ENCODE peak calls at places on chromosome 1, in five cellular contexts. One of them, this sample, is unnamed.

GRCh38 chr1:218080818-218081217 is 204.3 kb upstream of the RRP15 start:
- DNase-seq in AG04450: no peak
- DNase-seq in BE2C: no peak
- DNase-seq in GM20000: no peak
- DNase-seq in stomach: no peak
- DNase-seq in this sample: no peak

GRCh38 chr1:91609571-91609970 is 108.9 kb downstream of the CDC7 start:
- DNase-seq in stomach: no peak
- DNase-seq in GM20000: no peak
- DNase-seq in BE2C: no peak
- DNase-seq in AG04450: peak
- DNase-seq in this sample: no peak

GRCh38 chr1:25710583-25711347 is 89.2 kb upstream of the SELENON start:
- DNase-seq in GM20000: no peak
- DNase-seq in BE2C: no peak
- DNase-seq in AG04450: no peak
- DNase-seq in stomach: no peak
- DNase-seq in this sample: no peak

GRCh38 chr1:239250353-239251035 is 135.9 kb upstream of the CHRM3 start:
- DNase-seq in BE2C: no peak
- DNase-seq in GM20000: no peak
- DNase-seq in stomach: peak
- DNase-seq in AG04450: no peak
- DNase-seq in this sample: no peak

GRCh38 chr1:6612641-6613360 is 730 bp upstream of the PHF13 start:
- DNase-seq in stomach: peak
- DNase-seq in AG04450: no peak
- DNase-seq in GM20000: no peak
- DNase-seq in BE2C: no peak
- DNase-seq in this sample: peak

GRCh38 chr1:12406218-12407021 is 176.6 kb downstream of the VPS13D start:
- DNase-seq in BE2C: no peak
- DNase-seq in stomach: no peak
- DNase-seq in AG04450: no peak
- DNase-seq in GM20000: no peak
- DNase-seq in this sample: no peak

GRCh38 chr1:8962812-8963669 is 17.4 kb downstream of the CA6 start:
- DNase-seq in GM20000: peak
- DNase-seq in stomach: peak
- DNase-seq in BE2C: peak
- DNase-seq in AG04450: no peak
- DNase-seq in this sample: peak

GRCh38 chr1:10856863-10857598 is 60.6 kb upstream of the CASZ1 start:
- DNase-seq in AG04450: no peak
- DNase-seq in GM20000: no peak
- DNase-seq in BE2C: no peak
- DNase-seq in stomach: no peak
- DNase-seq in this sample: no peak

GRCh38 chr1:240501115-240501514 is 110.8 kb downstream of the GREM2 start:
- DNase-seq in BE2C: no peak
- DNase-seq in AG04450: no peak
- DNase-seq in GM20000: no peak
- DNase-seq in stomach: no peak
- DNase-seq in this sample: no peak

GRCh38 chr1:51648180-51649109 is 31.6 kb downstream of the OSBPL9 start:
- DNase-seq in BE2C: peak
- DNase-seq in AG04450: peak
- DNase-seq in stomach: no peak
- DNase-seq in GM20000: peak
- DNase-seq in this sample: no peak

GRCh38 chr1:110185181-110185580 is 24.9 kb upstream of the KCNC4 start:
- DNase-seq in BE2C: no peak
- DNase-seq in AG04450: no peak
- DNase-seq in GM20000: no peak
- DNase-seq in stomach: no peak
- DNase-seq in this sample: no peak

DNA sequence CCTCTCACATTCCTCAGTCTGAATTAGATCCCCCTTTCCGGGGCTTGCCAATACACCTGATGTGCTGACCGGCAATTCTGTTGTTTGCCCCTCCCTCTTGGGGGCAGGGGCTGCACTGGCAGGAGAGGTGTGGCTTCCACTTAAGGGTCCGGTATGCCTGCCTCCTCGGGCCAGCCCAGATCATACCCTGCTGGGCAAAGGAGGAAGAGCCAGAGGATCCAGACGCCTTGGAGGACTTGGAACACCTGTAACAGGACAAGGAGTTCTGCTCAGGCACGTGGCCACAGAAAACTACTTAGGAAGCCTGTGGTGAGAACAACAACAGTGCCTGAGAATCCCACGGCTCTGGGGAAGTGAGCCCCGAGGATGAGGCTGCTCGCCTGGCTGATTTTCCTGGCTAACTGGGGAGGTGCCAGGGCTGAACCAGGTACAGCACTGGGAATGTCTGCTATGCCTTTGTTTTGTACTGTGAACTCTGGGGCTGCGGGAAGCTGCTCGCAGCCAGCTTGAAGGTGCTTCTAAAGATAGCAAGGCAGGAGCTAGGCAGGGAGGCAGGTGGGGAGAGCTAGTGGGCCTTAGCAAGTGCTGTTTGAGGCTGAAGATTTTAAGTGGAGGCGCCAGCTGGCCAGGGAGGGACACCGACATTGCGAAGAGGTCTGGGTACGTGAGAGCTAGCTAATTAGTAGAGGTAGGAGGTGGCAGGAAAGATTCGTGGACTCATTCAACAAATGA is at the start of gene SMPDL3B:
- DNase-seq in AG04450: no peak
- DNase-seq in BE2C: no peak
- DNase-seq in stomach: peak
- DNase-seq in GM20000: no peak
- DNase-seq in this sample: no peak
- TF ChIP-seq CTCF in AG04450: peak
- TF ChIP-seq CTCF in BE2C: no peak
- TF ChIP-seq CTCF in stomach: no peak
- TF ChIP-seq CTCF in GM20000: no peak
- TF ChIP-seq CTCF in this sample: no peak

GRCh38 chr1:117712598-117712997 is 106.8 kb downstream of the TENT5C start:
- DNase-seq in stomach: no peak
- DNase-seq in GM20000: no peak
- DNase-seq in BE2C: no peak
- DNase-seq in AG04450: no peak
- DNase-seq in this sample: no peak

GRCh38 chr1:117707371-117707770 is 101.5 kb downstream of the TENT5C start:
- DNase-seq in stomach: no peak
- DNase-seq in AG04450: no peak
- DNase-seq in GM20000: no peak
- DNase-seq in BE2C: no peak
- DNase-seq in this sample: no peak

GRCh38 chr1:117709398-117709797 is 103.5 kb downstream of the TENT5C start:
- DNase-seq in AG04450: no peak
- DNase-seq in GM20000: no peak
- DNase-seq in BE2C: no peak
- DNase-seq in stomach: no peak
- DNase-seq in this sample: no peak

GRCh38 chr1:117708323-117709288 is 102.8 kb downstream of the TENT5C start:
- DNase-seq in GM20000: no peak
- DNase-seq in AG04450: no peak
- DNase-seq in BE2C: no peak
- DNase-seq in stomach: no peak
- DNase-seq in this sample: no peak

DNA sequence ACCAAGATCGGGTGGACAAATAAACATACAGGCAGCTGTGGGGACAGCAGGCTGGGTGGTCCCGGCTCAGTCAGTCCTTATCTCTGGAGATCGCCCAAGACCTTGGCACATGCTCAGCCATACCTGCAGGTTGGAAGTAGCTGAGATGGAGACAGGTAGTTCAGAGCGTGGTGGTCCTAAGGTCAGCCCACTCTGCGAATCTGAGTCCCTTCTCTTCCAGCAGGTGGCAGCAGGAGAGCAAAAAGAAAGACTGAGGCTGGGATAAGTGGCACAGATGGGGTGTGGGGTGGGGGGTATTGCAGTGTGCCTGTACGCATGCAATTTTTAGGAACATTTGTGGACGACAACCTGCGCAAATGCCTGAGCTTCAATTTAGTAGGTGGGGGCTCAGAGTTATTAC is 104.9 kb downstream of the TENT5C start:
- DNase-seq in BE2C: peak
- DNase-seq in GM20000: no peak
- DNase-seq in stomach: no peak
- DNase-seq in AG04450: no peak
- DNase-seq in this sample: no peak
- TF ChIP-seq CTCF in BE2C: peak
- TF ChIP-seq CTCF in GM20000: peak
- TF ChIP-seq CTCF in stomach: no peak
- TF ChIP-seq CTCF in AG04450: peak
- TF ChIP-seq CTCF in this sample: peak

GRCh38 chr1:243715285-243715684 is 134.8 kb downstream of the AKT3 start:
- DNase-seq in stomach: no peak
- DNase-seq in BE2C: no peak
- DNase-seq in AG04450: no peak
- DNase-seq in GM20000: no peak
- DNase-seq in this sample: no peak

GRCh38 chr1:243712242-243712641 is 137.8 kb downstream of the AKT3 start:
- DNase-seq in GM20000: no peak
- DNase-seq in BE2C: no peak
- DNase-seq in AG04450: no peak
- DNase-seq in stomach: no peak
- DNase-seq in this sample: no peak

GRCh38 chr1:243713470-243714186 is 136.4 kb downstream of the AKT3 start:
- DNase-seq in BE2C: peak
- DNase-seq in GM20000: no peak
- DNase-seq in stomach: no peak
- DNase-seq in AG04450: no peak
- DNase-seq in this sample: no peak

GRCh38 chr1:243710467-243710866 is 139.6 kb downstream of the AKT3 start:
- DNase-seq in BE2C: no peak
- DNase-seq in stomach: no peak
- DNase-seq in GM20000: no peak
- DNase-seq in AG04450: no peak
- DNase-seq in this sample: no peak

GRCh38 chr1:243712890-243713425 is 137.1 kb downstream of the AKT3 start:
- DNase-seq in stomach: no peak
- DNase-seq in BE2C: no peak
- DNase-seq in GM20000: no peak
- DNase-seq in AG04450: no peak
- DNase-seq in this sample: no peak
- TF ChIP-seq CTCF in stomach: no peak
- TF ChIP-seq CTCF in BE2C: peak
- TF ChIP-seq CTCF in GM20000: no peak
- TF ChIP-seq CTCF in AG04450: peak
- TF ChIP-seq CTCF in this sample: no peak

GRCh38 chr1:73104749-73105148 is 822.4 kb upstream of the NEGR1 start:
- DNase-seq in GM20000: no peak
- DNase-seq in AG04450: no peak
- DNase-seq in stomach: no peak
- DNase-seq in BE2C: no peak
- DNase-seq in this sample: no peak

GRCh38 chr1:73097917-73098316 is 815.6 kb upstream of the NEGR1 start:
- DNase-seq in BE2C: no peak
- DNase-seq in GM20000: no peak
- DNase-seq in stomach: no peak
- DNase-seq in AG04450: no peak
- DNase-seq in this sample: no peak

GRCh38 chr1:73105755-73106154 is 823.4 kb upstream of the NEGR1 start:
- DNase-seq in BE2C: no peak
- DNase-seq in GM20000: no peak
- DNase-seq in AG04450: no peak
- DNase-seq in stomach: no peak
- DNase-seq in this sample: no peak

DNA sequence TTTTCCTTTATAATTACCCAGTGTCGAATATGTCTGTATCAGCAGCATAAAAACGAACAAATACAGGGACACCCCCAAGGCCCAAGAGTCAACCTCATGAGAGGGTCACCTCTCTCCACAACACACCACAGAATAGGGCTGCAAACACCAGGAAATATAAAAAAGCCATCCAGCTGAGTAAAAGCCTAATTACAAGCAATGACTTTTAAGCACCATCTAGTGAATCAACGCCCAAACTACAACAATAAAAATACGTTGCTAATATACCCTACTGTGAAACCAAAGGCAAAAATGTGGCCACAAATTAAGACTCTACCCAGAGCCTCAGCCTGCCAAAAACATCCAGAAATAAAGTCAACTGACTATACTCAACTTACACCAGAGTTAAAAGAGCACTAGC is 817.9 kb upstream of the NEGR1 start:
- DNase-seq in BE2C: no peak
- DNase-seq in AG04450: no peak
- DNase-seq in GM20000: no peak
- DNase-seq in stomach: no peak
- DNase-seq in this sample: no peak
- TF ChIP-seq CTCF in BE2C: no peak
- TF ChIP-seq CTCF in AG04450: no peak
- TF ChIP-seq CTCF in GM20000: no peak
- TF ChIP-seq CTCF in stomach: no peak
- TF ChIP-seq CTCF in this sample: no peak

DNA sequence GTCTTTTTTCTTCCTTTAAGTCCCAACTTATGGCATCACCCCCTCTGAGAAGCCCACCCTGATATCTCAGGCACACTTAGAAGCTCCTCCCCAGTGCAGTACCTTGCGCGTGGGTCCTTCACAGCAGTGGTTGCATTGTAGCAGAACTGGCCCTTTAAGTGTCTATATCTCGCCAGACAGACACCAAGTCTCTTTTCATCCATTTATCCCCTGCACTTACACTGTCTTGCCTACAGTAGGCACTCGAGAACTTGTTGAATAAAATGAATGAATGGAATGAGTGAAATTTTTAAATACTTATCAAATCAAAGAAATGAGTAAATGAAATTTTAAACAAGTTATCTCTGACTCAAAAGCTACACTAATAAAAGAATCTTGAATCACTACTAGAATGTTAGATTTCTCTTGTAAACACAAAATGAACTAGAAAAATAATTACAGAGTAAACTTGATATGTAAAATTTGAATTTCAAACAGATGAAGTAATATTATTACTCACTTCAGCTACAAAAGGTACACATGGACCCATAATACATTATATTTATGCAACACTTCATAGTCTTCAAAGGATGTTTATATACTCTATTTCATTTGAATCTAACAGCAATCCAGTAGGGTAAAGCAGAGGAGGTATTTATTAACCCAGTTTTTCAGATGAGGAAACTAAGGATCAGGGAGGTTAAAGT is 54.7 kb upstream of the MAN1A2 start:
- DNase-seq in BE2C: no peak
- DNase-seq in AG04450: peak
- DNase-seq in stomach: no peak
- DNase-seq in GM20000: peak
- DNase-seq in this sample: peak
- TF ChIP-seq CTCF in BE2C: peak
- TF ChIP-seq CTCF in AG04450: peak
- TF ChIP-seq CTCF in stomach: no peak
- TF ChIP-seq CTCF in GM20000: peak
- TF ChIP-seq CTCF in this sample: peak

GRCh38 chr1:166875734-166876539 is at the start of gene TADA1:
- DNase-seq in GM20000: peak
- DNase-seq in stomach: peak
- DNase-seq in BE2C: peak
- DNase-seq in AG04450: peak
- DNase-seq in this sample: peak
- TF ChIP-seq CTCF in GM20000: no peak
- TF ChIP-seq CTCF in stomach: no peak
- TF ChIP-seq CTCF in BE2C: no peak
- TF ChIP-seq CTCF in AG04450: no peak
- TF ChIP-seq CTCF in this sample: peak

GRCh38 chr1:215625949-215626348 is 58.8 kb downstream of the KCTD3 start:
- DNase-seq in AG04450: no peak
- DNase-seq in stomach: no peak
- DNase-seq in BE2C: no peak
- DNase-seq in GM20000: no peak
- DNase-seq in this sample: no peak
- TF ChIP-seq CTCF in AG04450: no peak
- TF ChIP-seq CTCF in stomach: no peak
- TF ChIP-seq CTCF in BE2C: no peak
- TF ChIP-seq CTCF in GM20000: no peak
- TF ChIP-seq CTCF in this sample: no peak